ENCODE peak calls at places on chromosomes 16 and 17, in seven cellular contexts. A is left lung; M is effector memory CD4-positive, alpha-beta T cell; X is fibroblast of lung; U is cardiac muscle cell; N is transverse colon; P is psoas muscle. R is an unnamed sample. For H3K9me3, the result is how much of the 10 kb centered on the place peaks cover.

GRCh38 chr17:9414471-9414870 is 161.1 kb downstream of the STX8 start:
- DNase-seq in A (no peak), M (no peak), X (no peak), U (no peak), N (no peak), P (no peak), R (no peak)

GRCh38 chr17:31310260-31310659 is 3.6 kb downstream of the EVI2B start:
- DNase-seq in A (no peak), M (peak), X (no peak), U (no peak), N (no peak), P (no peak), R (peak)

GRCh38 chr17:28912281-28912937 is 9.5 kb upstream of the DHRS13 start:
- DNase-seq in A (no peak), M (no peak), X (no peak), U (no peak), N (peak), P (no peak), R (no peak)

GRCh38 chr17:38730526-38731379 is 612 bp downstream of the CISD3 start:
- DNase-seq in A (peak), M (no peak), X (peak), U (peak), N (peak), P (peak), R (no peak)

GRCh38 chr16:84501077-84501735 is 3.3 kb downstream of the MEAK7 start:
- DNase-seq in A (no peak), M (no peak), X (no peak), U (peak), N (peak), P (no peak), R (no peak)

GRCh38 chr16:55835578-55835977 is 2.7 kb upstream of the CES1 start:
- DNase-seq in A (no peak), M (no peak), X (peak), U (peak), N (no peak), P (peak), R (no peak)

GRCh38 chr17:41098476-41098875 is 534 bp upstream of the KRTAP4-8 start:
- DNase-seq in A (no peak), M (no peak), X (no peak), U (no peak), N (no peak), P (no peak), R (no peak)

GRCh38 chr17:64153565-64153964 is 23.6 kb upstream of the ERN1 start:
- DNase-seq in A (no peak), M (no peak), X (no peak), U (no peak), N (no peak), P (no peak), R (no peak)

GRCh38 chr17:17235212-17236174 is 1.5 kb downstream of the FLCN start:
- DNase-seq in A (peak), M (no peak), X (peak), U (no peak), N (no peak), P (no peak), R (no peak)

GRCh38 chr16:67245674-67246080 is 1.6 kb downstream of the FHOD1 start:
- DNase-seq in A (no peak), M (no peak), X (no peak), U (no peak), N (no peak), P (no peak), R (no peak)

GRCh38 chr17:7237761-7238417 is 1.4 kb downstream of the PHF23 start:
- DNase-seq in A (peak), M (peak), X (peak), U (peak), N (peak), P (peak), R (peak)

GRCh38 chr16:79001156-79001997 is 599.2 kb downstream of the MAF start:
- DNase-seq in A (no peak), M (no peak), X (no peak), U (no peak), N (no peak), P (no peak), R (no peak)

GRCh38 chr17:76738468-76738850 is 540 bp downstream of the MFSD11 start:
- DNase-seq in A (no peak), M (no peak), X (peak), U (no peak), N (no peak), P (no peak), R (no peak)

GRCh38 chr17:19018600-19018950 is 14.0 kb upstream of the FAM83G start:
- DNase-seq in A (no peak), M (no peak), X (no peak), U (no peak), N (no peak), P (peak), R (no peak)

GRCh38 chr16:85377388-85378144 is 235.6 kb upstream of the GSE1 start:
- DNase-seq in A (no peak), M (no peak), X (no peak), U (peak), N (no peak), P (no peak), R (no peak)

GRCh38 chr17:82565551-82565950 is 46.0 kb downstream of the FOXK2 start:
- DNase-seq in A (no peak), M (no peak), X (no peak), U (no peak), N (no peak), P (no peak), R (no peak)

GRCh38 chr16:19595043-19595767 is 39.7 kb downstream of the VPS35L start:
- DNase-seq in A (peak), M (no peak), X (peak), U (peak), N (no peak), P (peak), R (no peak)

GRCh38 chr16:28057949-28058348 is 5.6 kb downstream of the GSG1L start:
- DNase-seq in A (no peak), M (no peak), X (no peak), U (no peak), N (no peak), P (no peak), R (no peak)

GRCh38 chr16:4688674-4689045 is 4.7 kb upstream of the NUDT16L1 start:
- DNase-seq in A (no peak), M (no peak), X (no peak), U (no peak), N (no peak), P (no peak), R (no peak)

GRCh38 chr17:30449480-30449879 is 27.7 kb upstream of the GOSR1 start:
- DNase-seq in A (no peak), M (no peak), X (peak), U (peak), N (no peak), P (no peak), R (no peak)

GRCh38 chr16:21088646-21089538 is 61.8 kb downstream of the DNAH3 start:
- DNase-seq in A (no peak), M (no peak), X (peak), U (peak), N (no peak), P (no peak), R (no peak)

GRCh38 chr17:79988163-79988971 is 47.3 kb downstream of the TBC1D16 start:
- DNase-seq in A (no peak), M (no peak), X (peak), U (peak), N (peak), P (no peak), R (no peak)
- H3K9me3 ChIP-seq in A (under half), M (under half), X (under half), U (under half), N (under half), P (under half), R (under half)

GRCh38 chr16:57736419-57737281 is 1.1 kb downstream of the KATNB1 start:
- DNase-seq in A (peak), M (peak), X (peak), U (peak), N (peak), P (no peak), R (no peak)
- H3K9me3 ChIP-seq in A (under half), M (under half), X (under half), U (under half), N (under half), P (under half), R (under half)

GRCh38 chr16:13921328-13921727 is 1.4 kb downstream of the ERCC4 start:
- DNase-seq in A (no peak), M (no peak), X (no peak), U (no peak), N (no peak), P (no peak), R (no peak)
- H3K9me3 ChIP-seq in A (under half), M (under half), X (under half), U (under half), N (under half), P (under half), R (under half)

DNA sequence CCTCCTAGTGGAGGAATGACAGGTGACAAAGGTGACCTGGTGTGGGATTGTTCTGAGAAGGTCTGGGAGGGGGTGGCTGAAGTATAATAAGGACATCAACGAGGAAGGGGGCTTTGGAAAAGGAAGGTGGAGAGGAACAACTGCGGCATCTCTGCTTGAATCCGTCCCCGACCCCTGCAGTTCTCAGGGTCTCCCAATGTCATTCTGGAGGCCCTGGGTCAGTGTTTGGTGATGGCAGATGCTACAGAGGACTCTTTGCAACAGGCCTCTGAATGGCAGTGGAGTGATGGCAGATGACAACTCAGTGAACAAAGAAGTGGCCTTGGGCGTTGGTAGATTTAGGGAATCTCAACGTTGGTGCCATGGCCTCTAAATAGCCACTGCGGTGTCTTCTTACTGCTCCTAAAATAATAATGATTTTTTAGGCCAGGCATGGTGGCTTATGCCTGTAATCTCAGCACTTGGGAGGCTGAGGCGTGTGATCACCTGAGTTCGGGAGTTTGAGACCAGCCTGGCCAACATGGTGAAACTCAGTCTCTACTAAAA is 1.3 kb downstream of the ENGASE start:
- DNase-seq in A (peak), M (no peak), X (no peak), U (no peak), N (no peak), P (no peak), R (no peak)
- H3K9me3 ChIP-seq in A (under half), M (under half), X (under half), U (under half), N (under half), P (under half), R (under half)

GRCh38 chr17:78103311-78103710 is 25.2 kb downstream of the TMC6 start:
- DNase-seq in A (no peak), M (no peak), X (no peak), U (no peak), N (no peak), P (no peak), R (no peak)
- H3K9me3 ChIP-seq in A (under half), M (under half), X (under half), U (under half), N (under half), P (under half), R (under half)

GRCh38 chr16:3188675-3188924 is 596 bp downstream of the OR1F1 start:
- DNase-seq in A (no peak), M (no peak), X (no peak), U (no peak), N (no peak), P (no peak), R (no peak)
- H3K9me3 ChIP-seq in A (under half), M (under half), X (under half), U (under half), N (under half), P (under half), R (under half)

DNA sequence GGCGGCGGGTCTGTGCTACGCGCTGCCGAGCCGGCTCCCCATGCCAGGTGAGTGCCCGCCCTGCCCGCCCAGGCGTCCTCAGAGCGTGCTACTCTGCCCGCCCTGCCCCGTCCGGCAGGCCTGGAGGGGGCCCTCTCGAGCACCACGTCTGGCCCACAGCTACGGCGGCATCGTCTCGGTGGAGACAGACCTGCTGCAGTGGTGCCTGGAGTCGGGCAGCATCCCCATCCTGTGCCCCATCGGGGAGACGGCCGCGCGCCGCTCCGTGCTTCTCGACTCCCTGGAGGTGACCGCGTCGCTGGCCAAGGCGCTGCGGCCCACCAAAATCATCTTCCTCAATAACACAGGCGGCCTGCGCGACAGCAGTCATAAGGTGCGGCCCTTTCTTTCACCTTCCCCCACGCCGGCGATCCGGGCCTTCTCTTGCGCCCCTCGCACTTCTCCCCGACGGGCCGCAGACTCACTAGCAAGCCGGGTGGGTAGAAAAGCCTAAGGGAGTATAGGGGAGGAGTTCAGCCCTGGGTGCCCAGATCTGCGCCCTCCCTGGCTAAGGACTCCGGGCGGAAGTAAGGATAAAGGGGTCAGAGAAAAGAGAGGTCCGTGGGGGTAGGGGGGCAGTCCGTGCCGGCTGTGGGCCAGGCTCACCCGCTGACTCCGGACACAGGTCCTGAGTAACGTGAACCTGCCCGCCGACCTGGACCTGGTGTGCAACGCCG is 1.6 kb downstream of the NAGS start:
- DNase-seq in A (peak), M (no peak), X (no peak), U (peak), N (peak), P (peak), R (no peak)
- H3K9me3 ChIP-seq in A (under half), M (under half), X (under half), U (under half), N (under half), P (under half), R (under half)

GRCh38 chr16:81779540-81780320 is 639 bp downstream of the PLCG2 start:
- DNase-seq in A (peak), M (no peak), X (no peak), U (no peak), N (peak), P (peak), R (no peak)

GRCh38 chr16:81775570-81775969 is 3.5 kb upstream of the PLCG2 start:
- DNase-seq in A (no peak), M (no peak), X (no peak), U (no peak), N (no peak), P (no peak), R (no peak)

GRCh38 chr16:81780350-81780749 is 1.3 kb downstream of the PLCG2 start:
- DNase-seq in A (no peak), M (no peak), X (no peak), U (no peak), N (peak), P (no peak), R (no peak)

GRCh38 chr16:81778861-81779539 is at the start of gene PLCG2:
- DNase-seq in A (peak), M (peak), X (peak), U (peak), N (peak), P (peak), R (peak)

GRCh38 chr16:81778231-81778630 is 860 bp upstream of the PLCG2 start:
- DNase-seq in A (no peak), M (no peak), X (no peak), U (no peak), N (no peak), P (no peak), R (no peak)
- H3K9me3 ChIP-seq in A (under half), M (under half), X (under half), U (under half), N (under half), P (under half), R (under half)